ENCODE peak calls at places on chromosome 11, in seven cellular contexts. One of them, this sample, is unnamed. For H3K36me3, the result is how much of the 10 kb centered on the place peaks cover.

GRCh38 chr11:73087730-73088129 is 54.4 kb downstream of the FCHSD2 start:
- DNase-seq in effector memory CD4-positive, alpha-beta T cell: no peak
- DNase-seq in A673: no peak
- DNase-seq in kidney: no peak
- DNase-seq in psoas muscle: no peak
- DNase-seq in SK-N-MC: no peak
- DNase-seq in breast epithelium: no peak
- DNase-seq in this sample: no peak

GRCh38 chr11:62917906-62918502 is 3.2 kb downstream of the CHRM1 start:
- DNase-seq in effector memory CD4-positive, alpha-beta T cell: no peak
- DNase-seq in A673: no peak
- DNase-seq in kidney: no peak
- DNase-seq in psoas muscle: no peak
- DNase-seq in SK-N-MC: no peak
- DNase-seq in breast epithelium: no peak
- DNase-seq in this sample: no peak

GRCh38 chr11:60303661-60304060 is 23.2 kb downstream of the MS4A4A start:
- DNase-seq in effector memory CD4-positive, alpha-beta T cell: no peak
- DNase-seq in A673: no peak
- DNase-seq in kidney: no peak
- DNase-seq in psoas muscle: no peak
- DNase-seq in SK-N-MC: no peak
- DNase-seq in breast epithelium: no peak
- DNase-seq in this sample: no peak

GRCh38 chr11:66745356-66746235 is 16.6 kb upstream of the SPTBN2 start:
- DNase-seq in effector memory CD4-positive, alpha-beta T cell: no peak
- DNase-seq in A673: no peak
- DNase-seq in kidney: peak
- DNase-seq in psoas muscle: no peak
- DNase-seq in SK-N-MC: no peak
- DNase-seq in breast epithelium: no peak
- DNase-seq in this sample: peak

GRCh38 chr11:122128146-122128545 is 12.1 kb upstream of the BLID start:
- DNase-seq in effector memory CD4-positive, alpha-beta T cell: no peak
- DNase-seq in A673: no peak
- DNase-seq in kidney: no peak
- DNase-seq in psoas muscle: no peak
- DNase-seq in SK-N-MC: no peak
- DNase-seq in breast epithelium: no peak
- DNase-seq in this sample: no peak

GRCh38 chr11:85109141-85109540 is 518.0 kb downstream of the DLG2 start:
- DNase-seq in effector memory CD4-positive, alpha-beta T cell: no peak
- DNase-seq in A673: no peak
- DNase-seq in kidney: no peak
- DNase-seq in psoas muscle: no peak
- DNase-seq in SK-N-MC: no peak
- DNase-seq in breast epithelium: no peak
- DNase-seq in this sample: no peak

GRCh38 chr11:76030973-76031590 is 175.2 kb downstream of the WNT11 start:
- DNase-seq in effector memory CD4-positive, alpha-beta T cell: no peak
- DNase-seq in A673: peak
- DNase-seq in kidney: no peak
- DNase-seq in psoas muscle: no peak
- DNase-seq in SK-N-MC: no peak
- DNase-seq in breast epithelium: no peak
- DNase-seq in this sample: no peak

GRCh38 chr11:32891657-32892354 is 805 bp upstream of the QSER1 start:
- DNase-seq in effector memory CD4-positive, alpha-beta T cell: no peak
- DNase-seq in A673: peak
- DNase-seq in kidney: no peak
- DNase-seq in psoas muscle: no peak
- DNase-seq in SK-N-MC: peak
- DNase-seq in breast epithelium: no peak
- DNase-seq in this sample: no peak

GRCh38 chr11:32526715-32527114 is 56.9 kb upstream of the EIF3M start:
- DNase-seq in effector memory CD4-positive, alpha-beta T cell: no peak
- DNase-seq in A673: no peak
- DNase-seq in kidney: no peak
- DNase-seq in psoas muscle: no peak
- DNase-seq in SK-N-MC: no peak
- DNase-seq in breast epithelium: no peak
- DNase-seq in this sample: no peak

GRCh38 chr11:1992111-1992510 is 5.5 kb downstream of the H19 start:
- DNase-seq in effector memory CD4-positive, alpha-beta T cell: no peak
- DNase-seq in A673: no peak
- DNase-seq in kidney: peak
- DNase-seq in psoas muscle: peak
- DNase-seq in SK-N-MC: no peak
- DNase-seq in breast epithelium: no peak
- DNase-seq in this sample: peak

GRCh38 chr11:24131698-24132097 is 365.2 kb upstream of the LUZP2 start:
- DNase-seq in effector memory CD4-positive, alpha-beta T cell: no peak
- DNase-seq in A673: no peak
- DNase-seq in kidney: no peak
- DNase-seq in psoas muscle: no peak
- DNase-seq in SK-N-MC: no peak
- DNase-seq in breast epithelium: no peak
- DNase-seq in this sample: no peak

GRCh38 chr11:64531906-64532312 is 59.1 kb upstream of the SLC22A12 start:
- DNase-seq in effector memory CD4-positive, alpha-beta T cell: no peak
- DNase-seq in A673: no peak
- DNase-seq in kidney: peak
- DNase-seq in psoas muscle: no peak
- DNase-seq in SK-N-MC: no peak
- DNase-seq in breast epithelium: no peak
- DNase-seq in this sample: no peak

GRCh38 chr11:121611242-121611641 is 158.5 kb upstream of the SORL1-AS1 start:
- DNase-seq in effector memory CD4-positive, alpha-beta T cell: no peak
- DNase-seq in A673: peak
- DNase-seq in kidney: no peak
- DNase-seq in psoas muscle: no peak
- DNase-seq in SK-N-MC: no peak
- DNase-seq in breast epithelium: no peak
- DNase-seq in this sample: no peak

DNA sequence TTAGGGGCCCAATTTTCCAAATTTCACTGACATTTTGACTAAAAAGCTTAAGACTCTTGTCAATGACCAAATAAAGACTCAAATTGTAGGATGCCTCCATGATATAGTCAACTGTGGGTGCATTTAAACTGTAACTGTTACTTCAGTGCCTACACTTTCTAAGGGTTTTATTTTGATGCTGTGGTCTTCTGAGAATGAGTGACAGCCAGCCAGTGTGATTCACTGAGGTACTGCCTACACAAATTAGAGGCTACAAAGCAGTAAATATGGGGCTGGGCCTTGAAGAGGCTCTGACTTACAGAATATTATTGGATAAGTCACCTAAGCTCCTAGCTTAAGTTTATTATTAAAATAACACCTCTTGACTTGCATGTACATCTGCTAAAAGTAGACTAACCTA is 210.6 kb downstream of the SWAP70 start:
- DNase-seq in effector memory CD4-positive, alpha-beta T cell: no peak
- DNase-seq in A673: no peak
- DNase-seq in kidney: no peak
- DNase-seq in psoas muscle: no peak
- DNase-seq in SK-N-MC: no peak
- DNase-seq in breast epithelium: no peak
- DNase-seq in this sample: no peak
- H3K36me3 ChIP-seq in effector memory CD4-positive, alpha-beta T cell: under half
- H3K36me3 ChIP-seq in A673: under half
- H3K36me3 ChIP-seq in kidney: under half
- H3K36me3 ChIP-seq in psoas muscle: under half
- H3K36me3 ChIP-seq in SK-N-MC: under half
- H3K36me3 ChIP-seq in breast epithelium: under half
- H3K36me3 ChIP-seq in this sample: under half

GRCh38 chr11:117837791-117838190 is 13.2 kb upstream of the FXYD2 start:
- DNase-seq in effector memory CD4-positive, alpha-beta T cell: no peak
- DNase-seq in A673: no peak
- DNase-seq in kidney: peak
- DNase-seq in psoas muscle: no peak
- DNase-seq in SK-N-MC: no peak
- DNase-seq in breast epithelium: no peak
- DNase-seq in this sample: no peak

GRCh38 chr11:117835576-117835975 is 11.0 kb upstream of the FXYD2 start:
- DNase-seq in effector memory CD4-positive, alpha-beta T cell: no peak
- DNase-seq in A673: no peak
- DNase-seq in kidney: peak
- DNase-seq in psoas muscle: no peak
- DNase-seq in SK-N-MC: no peak
- DNase-seq in breast epithelium: no peak
- DNase-seq in this sample: no peak

GRCh38 chr11:117836077-117836960 is 11.8 kb upstream of the FXYD2 start:
- DNase-seq in effector memory CD4-positive, alpha-beta T cell: no peak
- DNase-seq in A673: no peak
- DNase-seq in kidney: peak
- DNase-seq in psoas muscle: no peak
- DNase-seq in SK-N-MC: no peak
- DNase-seq in breast epithelium: no peak
- DNase-seq in this sample: no peak

GRCh38 chr11:117839234-117839882 is 14.8 kb upstream of the FXYD2 start:
- DNase-seq in effector memory CD4-positive, alpha-beta T cell: no peak
- DNase-seq in A673: no peak
- DNase-seq in kidney: peak
- DNase-seq in psoas muscle: no peak
- DNase-seq in SK-N-MC: no peak
- DNase-seq in breast epithelium: no peak
- DNase-seq in this sample: peak

DNA sequence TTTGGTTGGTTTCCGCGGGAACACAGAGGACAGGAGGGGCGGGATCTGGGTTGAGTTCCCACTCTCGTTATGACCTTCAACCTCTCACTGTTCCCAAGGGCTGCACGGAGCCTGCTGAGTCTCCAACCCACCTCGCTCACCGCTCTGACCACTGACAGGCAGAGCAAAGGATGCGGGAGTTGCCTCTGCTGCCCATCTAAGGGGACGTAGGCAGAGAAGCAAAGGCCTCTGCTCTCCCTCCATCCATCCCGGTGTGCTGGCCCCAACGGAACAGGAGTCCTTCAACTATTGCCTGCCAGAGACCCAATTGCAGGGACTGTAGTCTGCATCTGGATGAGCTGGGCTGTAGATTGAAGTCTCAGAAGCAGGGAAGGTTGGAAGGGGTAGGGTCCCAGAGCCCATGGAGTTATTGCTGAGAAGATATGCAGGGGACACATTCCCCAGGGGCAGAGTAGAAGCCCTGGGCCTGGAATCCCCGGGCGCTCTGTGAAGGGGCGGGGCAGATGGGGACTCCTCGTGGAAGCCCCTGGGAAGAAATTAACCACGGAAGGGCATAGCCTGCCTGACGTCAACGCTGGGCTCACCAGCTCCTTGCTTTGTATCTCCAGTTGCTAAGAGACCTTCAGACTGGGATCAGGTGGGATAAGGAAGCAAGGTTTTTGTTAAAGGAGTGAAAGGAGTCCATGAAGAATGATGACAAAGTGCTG is 12.7 kb upstream of the FXYD2 start:
- DNase-seq in effector memory CD4-positive, alpha-beta T cell: no peak
- DNase-seq in A673: no peak
- DNase-seq in kidney: peak
- DNase-seq in psoas muscle: no peak
- DNase-seq in SK-N-MC: no peak
- DNase-seq in breast epithelium: no peak
- DNase-seq in this sample: no peak
- H3K36me3 ChIP-seq in effector memory CD4-positive, alpha-beta T cell: under half
- H3K36me3 ChIP-seq in A673: under half
- H3K36me3 ChIP-seq in kidney: under half
- H3K36me3 ChIP-seq in psoas muscle: under half
- H3K36me3 ChIP-seq in SK-N-MC: under half
- H3K36me3 ChIP-seq in breast epithelium: under half
- H3K36me3 ChIP-seq in this sample: under half

GRCh38 chr11:88337342-88338222 is at the start of gene CTSC:
- DNase-seq in effector memory CD4-positive, alpha-beta T cell: peak
- DNase-seq in A673: peak
- DNase-seq in kidney: peak
- DNase-seq in psoas muscle: peak
- DNase-seq in SK-N-MC: no peak
- DNase-seq in breast epithelium: peak
- DNase-seq in this sample: peak

GRCh38 chr11:88329563-88330250 is 7.8 kb downstream of the CTSC start:
- DNase-seq in effector memory CD4-positive, alpha-beta T cell: no peak
- DNase-seq in A673: no peak
- DNase-seq in kidney: no peak
- DNase-seq in psoas muscle: no peak
- DNase-seq in SK-N-MC: no peak
- DNase-seq in breast epithelium: no peak
- DNase-seq in this sample: no peak

GRCh38 chr11:88335284-88335683 is 2.3 kb downstream of the CTSC start:
- DNase-seq in effector memory CD4-positive, alpha-beta T cell: no peak
- DNase-seq in A673: no peak
- DNase-seq in kidney: no peak
- DNase-seq in psoas muscle: no peak
- DNase-seq in SK-N-MC: no peak
- DNase-seq in breast epithelium: no peak
- DNase-seq in this sample: no peak

GRCh38 chr11:88330826-88331428 is 6.6 kb downstream of the CTSC start:
- DNase-seq in effector memory CD4-positive, alpha-beta T cell: no peak
- DNase-seq in A673: no peak
- DNase-seq in kidney: no peak
- DNase-seq in psoas muscle: no peak
- DNase-seq in SK-N-MC: no peak
- DNase-seq in breast epithelium: no peak
- DNase-seq in this sample: no peak

DNA sequence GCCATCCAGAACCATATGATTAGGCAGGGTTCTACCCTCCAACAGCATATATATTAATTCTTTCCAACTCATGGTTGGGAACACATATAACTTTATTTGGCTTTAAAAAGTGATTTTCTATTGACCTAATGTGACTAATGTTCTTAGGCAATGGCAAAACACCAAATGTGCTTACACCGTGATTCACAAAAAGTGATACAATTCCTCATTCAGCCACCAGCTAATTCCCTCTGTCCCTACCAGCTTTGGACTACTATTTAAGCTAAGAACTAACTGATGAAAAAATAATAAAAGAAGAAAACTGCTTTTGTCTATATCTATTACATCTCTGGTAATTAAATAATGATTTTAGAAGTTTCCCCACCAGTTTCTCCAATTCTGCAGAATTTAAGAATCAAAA is 4.7 kb downstream of the CTSC start:
- DNase-seq in effector memory CD4-positive, alpha-beta T cell: no peak
- DNase-seq in A673: no peak
- DNase-seq in kidney: no peak
- DNase-seq in psoas muscle: no peak
- DNase-seq in SK-N-MC: no peak
- DNase-seq in breast epithelium: no peak
- DNase-seq in this sample: no peak
- H3K36me3 ChIP-seq in effector memory CD4-positive, alpha-beta T cell: under half
- H3K36me3 ChIP-seq in A673: under half
- H3K36me3 ChIP-seq in kidney: under half
- H3K36me3 ChIP-seq in psoas muscle: half or more
- H3K36me3 ChIP-seq in SK-N-MC: half or more
- H3K36me3 ChIP-seq in breast epithelium: under half
- H3K36me3 ChIP-seq in this sample: half or more

GRCh38 chr11:69344570-69345145 is 50.7 kb downstream of the MYEOV start:
- DNase-seq in effector memory CD4-positive, alpha-beta T cell: no peak
- DNase-seq in A673: peak
- DNase-seq in kidney: no peak
- DNase-seq in psoas muscle: no peak
- DNase-seq in SK-N-MC: peak
- DNase-seq in breast epithelium: no peak
- DNase-seq in this sample: no peak
- H3K36me3 ChIP-seq in effector memory CD4-positive, alpha-beta T cell: under half
- H3K36me3 ChIP-seq in A673: half or more
- H3K36me3 ChIP-seq in kidney: under half
- H3K36me3 ChIP-seq in psoas muscle: under half
- H3K36me3 ChIP-seq in SK-N-MC: under half
- H3K36me3 ChIP-seq in breast epithelium: under half
- H3K36me3 ChIP-seq in this sample: under half

GRCh38 chr11:123729602-123730001 is 11.9 kb downstream of the ZNF202 start:
- DNase-seq in effector memory CD4-positive, alpha-beta T cell: no peak
- DNase-seq in A673: no peak
- DNase-seq in kidney: no peak
- DNase-seq in psoas muscle: no peak
- DNase-seq in SK-N-MC: no peak
- DNase-seq in breast epithelium: no peak
- DNase-seq in this sample: no peak
- H3K36me3 ChIP-seq in effector memory CD4-positive, alpha-beta T cell: half or more
- H3K36me3 ChIP-seq in A673: half or more
- H3K36me3 ChIP-seq in kidney: under half
- H3K36me3 ChIP-seq in psoas muscle: half or more
- H3K36me3 ChIP-seq in SK-N-MC: half or more
- H3K36me3 ChIP-seq in breast epithelium: under half
- H3K36me3 ChIP-seq in this sample: half or more

This sample was measured in RWPE2.